ENCODE peak calls at places on chromosome 9, in nine cellular contexts. J is stimulated activated CD4-positive, alpha-beta T cell treated with anti-CD3 and anti-CD28 coated beads, Interleukin-2, amount 100 ng/mL, for 48 hours; B is PC-9; Y is right atrium auricular region; I is ureter; W is Kasumi-1; L is ACHN; T is HTR-8/SVneo; E is T-helper 2 cell. H is an unnamed sample.

GRCh38 chr9:95852059-95853032 is 23.1 kb upstream of the ERCC6L2 start:
- DNase-seq in J (no peak), B (peak), Y (no peak), I (no peak), W (no peak), L (peak), T (no peak), E (no peak), H (no peak)

GRCh38 chr9:96116275-96117051 is 185.5 kb downstream of the HSD17B3 start:
- DNase-seq in J (no peak), B (no peak), Y (no peak), I (peak), W (no peak), L (no peak), T (no peak), E (no peak), H (no peak)

GRCh38 chr9:77819672-77820071 is 171.6 kb upstream of the GNA14 start:
- DNase-seq in J (no peak), B (no peak), Y (no peak), I (no peak), W (peak), L (no peak), T (no peak), E (no peak), H (no peak)

GRCh38 chr9:88319936-88320747 is 68.1 kb upstream of the SPIN1 start:
- DNase-seq in J (no peak), B (no peak), Y (no peak), I (no peak), W (no peak), L (no peak), T (peak), E (no peak), H (no peak)

GRCh38 chr9:114003756-114004155 is 74.3 kb downstream of the AMBP start:
- DNase-seq in J (no peak), B (no peak), Y (peak), I (peak), W (no peak), L (no peak), T (no peak), E (no peak), H (no peak)

GRCh38 chr9:136539427-136540412 is 6.1 kb downstream of the NOTCH1 start:
- DNase-seq in J (peak), B (peak), Y (peak), I (peak), W (peak), L (no peak), T (no peak), E (peak), H (peak)

GRCh38 chr9:21677834-21678233 is 124.6 kb upstream of the MTAP start:
- DNase-seq in J (no peak), B (peak), Y (no peak), I (no peak), W (no peak), L (no peak), T (no peak), E (no peak), H (no peak)

GRCh38 chr9:87862536-87863268 is 20.0 kb upstream of the SPATA31E1 start:
- DNase-seq in J (no peak), B (peak), Y (no peak), I (no peak), W (no peak), L (peak), T (peak), E (no peak), H (no peak)

GRCh38 chr9:136316271-136316751 is 11.0 kb upstream of the GPSM1 start:
- DNase-seq in J (no peak), B (no peak), Y (no peak), I (no peak), W (no peak), L (no peak), T (no peak), E (no peak), H (no peak)